ENCODE peak calls at places on chromosomes 12 and 14, in nine cellular contexts. One of them, this sample, is unnamed.
A peak's percentile ranks its signal among the peaks of the same experiment; 100 is the strongest.

GRCh38 chr12:32811686-32812392 is 56.1 kb upstream of the YARS2 start:
- DNase-seq in neural progenitor cell: no peak
- DNase-seq in IMR-90: no peak
- DNase-seq in fibroblast of lung: no peak
- DNase-seq in SK-N-SH: no peak
- DNase-seq in MM.1S: no peak
- DNase-seq in neuronal stem cell: no peak
- DNase-seq in colonic mucosa: no peak
- DNase-seq in mesenchymal stem cell: peak; percentile 16
- DNase-seq in this sample: no peak

GRCh38 chr14:22572562-22573058 is 16.4 kb downstream of the DAD1 start:
- DNase-seq in neural progenitor cell: no peak
- DNase-seq in IMR-90: peak; percentile 54
- DNase-seq in fibroblast of lung: peak; percentile 66
- DNase-seq in SK-N-SH: no peak
- DNase-seq in MM.1S: no peak
- DNase-seq in neuronal stem cell: no peak
- DNase-seq in colonic mucosa: no peak
- DNase-seq in mesenchymal stem cell: peak; percentile 76
- DNase-seq in this sample: no peak

GRCh38 chr12:101004891-101005290 is 205.1 kb downstream of the SLC5A8 start:
- DNase-seq in neural progenitor cell: no peak
- DNase-seq in IMR-90: peak; percentile 16
- DNase-seq in fibroblast of lung: no peak
- DNase-seq in SK-N-SH: no peak
- DNase-seq in MM.1S: no peak
- DNase-seq in neuronal stem cell: no peak
- DNase-seq in colonic mucosa: no peak
- DNase-seq in mesenchymal stem cell: no peak
- DNase-seq in this sample: no peak

GRCh38 chr12:132685400-132685799 is 1.7 kb downstream of the POLE start:
- DNase-seq in neural progenitor cell: no peak
- DNase-seq in IMR-90: no peak
- DNase-seq in fibroblast of lung: no peak
- DNase-seq in SK-N-SH: no peak
- DNase-seq in MM.1S: no peak
- DNase-seq in neuronal stem cell: no peak
- DNase-seq in colonic mucosa: no peak
- DNase-seq in mesenchymal stem cell: no peak
- DNase-seq in this sample: no peak

GRCh38 chr14:29446971-29447370 is 480.7 kb downstream of the PRKD1 start:
- DNase-seq in neural progenitor cell: peak; percentile 33
- DNase-seq in IMR-90: no peak
- DNase-seq in fibroblast of lung: no peak
- DNase-seq in SK-N-SH: no peak
- DNase-seq in MM.1S: no peak
- DNase-seq in neuronal stem cell: no peak
- DNase-seq in colonic mucosa: no peak
- DNase-seq in mesenchymal stem cell: no peak
- DNase-seq in this sample: no peak

GRCh38 chr12:47767197-47767724 is 5.8 kb upstream of the SLC48A1 start:
- DNase-seq in neural progenitor cell: peak; percentile 48
- DNase-seq in IMR-90: peak; percentile 19
- DNase-seq in fibroblast of lung: peak; percentile 60
- DNase-seq in SK-N-SH: no peak
- DNase-seq in MM.1S: peak; percentile 82
- DNase-seq in neuronal stem cell: no peak
- DNase-seq in colonic mucosa: peak; percentile 77
- DNase-seq in mesenchymal stem cell: no peak
- DNase-seq in this sample: no peak

GRCh38 chr12:19220861-19221466 is 91.4 kb downstream of the PLEKHA5 start:
- DNase-seq in neural progenitor cell: no peak
- DNase-seq in IMR-90: peak; percentile 89
- DNase-seq in fibroblast of lung: peak; percentile 70
- DNase-seq in SK-N-SH: no peak
- DNase-seq in MM.1S: no peak
- DNase-seq in neuronal stem cell: no peak
- DNase-seq in colonic mucosa: no peak
- DNase-seq in mesenchymal stem cell: no peak
- DNase-seq in this sample: peak; percentile 89

GRCh38 chr12:2027379-2027778 is 23.1 kb upstream of the DCP1B start:
- DNase-seq in neural progenitor cell: no peak
- DNase-seq in IMR-90: peak; percentile 73
- DNase-seq in fibroblast of lung: no peak
- DNase-seq in SK-N-SH: no peak
- DNase-seq in MM.1S: no peak
- DNase-seq in neuronal stem cell: no peak
- DNase-seq in colonic mucosa: no peak
- DNase-seq in mesenchymal stem cell: no peak
- DNase-seq in this sample: no peak

GRCh38 chr14:99035712-99036593 is 236.0 kb downstream of the BCL11B start:
- DNase-seq in neural progenitor cell: peak; percentile 86
- DNase-seq in IMR-90: peak; percentile 43
- DNase-seq in fibroblast of lung: peak; percentile 85
- DNase-seq in SK-N-SH: peak; percentile 45
- DNase-seq in MM.1S: no peak
- DNase-seq in neuronal stem cell: peak; percentile 51
- DNase-seq in colonic mucosa: peak; percentile 67
- DNase-seq in mesenchymal stem cell: peak; percentile 15
- DNase-seq in this sample: peak; percentile 96

GRCh38 chr12:45244561-45245348 is 28.9 kb downstream of the ANO6 start:
- DNase-seq in neural progenitor cell: no peak
- DNase-seq in IMR-90: peak; percentile 66
- DNase-seq in fibroblast of lung: peak; percentile 84
- DNase-seq in SK-N-SH: no peak
- DNase-seq in MM.1S: peak; percentile 87
- DNase-seq in neuronal stem cell: no peak
- DNase-seq in colonic mucosa: no peak
- DNase-seq in mesenchymal stem cell: peak; percentile 86
- DNase-seq in this sample: no peak

GRCh38 chr12:79858518-79858917 is 76.4 kb downstream of the PPP1R12A start:
- DNase-seq in neural progenitor cell: no peak
- DNase-seq in IMR-90: peak; percentile 19
- DNase-seq in fibroblast of lung: no peak
- DNase-seq in SK-N-SH: no peak
- DNase-seq in MM.1S: no peak
- DNase-seq in neuronal stem cell: no peak
- DNase-seq in colonic mucosa: no peak
- DNase-seq in mesenchymal stem cell: no peak
- DNase-seq in this sample: no peak

GRCh38 chr12:102847131-102847530 is 69.9 kb downstream of the PAH start:
- DNase-seq in neural progenitor cell: no peak
- DNase-seq in IMR-90: no peak
- DNase-seq in fibroblast of lung: no peak
- DNase-seq in SK-N-SH: no peak
- DNase-seq in MM.1S: no peak
- DNase-seq in neuronal stem cell: no peak
- DNase-seq in colonic mucosa: no peak
- DNase-seq in mesenchymal stem cell: no peak
- DNase-seq in this sample: no peak

GRCh38 chr12:10497602-10498001 is 8.1 kb upstream of the EIF2S3B start:
- DNase-seq in neural progenitor cell: no peak
- DNase-seq in IMR-90: no peak
- DNase-seq in fibroblast of lung: peak; percentile 3
- DNase-seq in SK-N-SH: no peak
- DNase-seq in MM.1S: no peak
- DNase-seq in neuronal stem cell: no peak
- DNase-seq in colonic mucosa: no peak
- DNase-seq in mesenchymal stem cell: no peak
- DNase-seq in this sample: no peak

GRCh38 chr14:58133739-58134138 is 18.3 kb downstream of the ARMH4 start:
- DNase-seq in neural progenitor cell: no peak
- DNase-seq in IMR-90: peak; percentile 85
- DNase-seq in fibroblast of lung: peak; percentile 9
- DNase-seq in SK-N-SH: no peak
- DNase-seq in MM.1S: no peak
- DNase-seq in neuronal stem cell: no peak
- DNase-seq in colonic mucosa: no peak
- DNase-seq in mesenchymal stem cell: peak; percentile 6
- DNase-seq in this sample: peak; percentile 67

GRCh38 chr12:39309516-39309915 is 133.4 kb downstream of the KIF21A start:
- DNase-seq in neural progenitor cell: no peak
- DNase-seq in IMR-90: no peak
- DNase-seq in fibroblast of lung: no peak
- DNase-seq in SK-N-SH: no peak
- DNase-seq in MM.1S: no peak
- DNase-seq in neuronal stem cell: no peak
- DNase-seq in colonic mucosa: no peak
- DNase-seq in mesenchymal stem cell: no peak
- DNase-seq in this sample: no peak

GRCh38 chr12:52035926-52036325 is 15.3 kb upstream of the NR4A1 start:
- DNase-seq in neural progenitor cell: no peak
- DNase-seq in IMR-90: no peak
- DNase-seq in fibroblast of lung: no peak
- DNase-seq in SK-N-SH: no peak
- DNase-seq in MM.1S: no peak
- DNase-seq in neuronal stem cell: no peak
- DNase-seq in colonic mucosa: peak; percentile 26
- DNase-seq in mesenchymal stem cell: no peak
- DNase-seq in this sample: no peak

GRCh38 chr12:52033506-52034258 is 17.6 kb upstream of the NR4A1 start:
- DNase-seq in neural progenitor cell: no peak
- DNase-seq in IMR-90: no peak
- DNase-seq in fibroblast of lung: no peak
- DNase-seq in SK-N-SH: no peak
- DNase-seq in MM.1S: no peak
- DNase-seq in neuronal stem cell: no peak
- DNase-seq in colonic mucosa: peak; percentile 32
- DNase-seq in mesenchymal stem cell: no peak
- DNase-seq in this sample: no peak

GRCh38 chr12:52029686-52030085 is 21.6 kb upstream of the NR4A1 start:
- DNase-seq in neural progenitor cell: peak; percentile 95
- DNase-seq in IMR-90: peak; percentile 52
- DNase-seq in fibroblast of lung: no peak
- DNase-seq in SK-N-SH: peak; percentile 68
- DNase-seq in MM.1S: no peak
- DNase-seq in neuronal stem cell: peak; percentile 83
- DNase-seq in colonic mucosa: no peak
- DNase-seq in mesenchymal stem cell: peak; percentile 85
- DNase-seq in this sample: peak; percentile 17

GRCh38 chr12:52032431-52032796 is 18.8 kb upstream of the NR4A1 start:
- DNase-seq in neural progenitor cell: no peak
- DNase-seq in IMR-90: peak; percentile 80
- DNase-seq in fibroblast of lung: peak; percentile 89
- DNase-seq in SK-N-SH: no peak
- DNase-seq in MM.1S: no peak
- DNase-seq in neuronal stem cell: no peak
- DNase-seq in colonic mucosa: peak; percentile 75
- DNase-seq in mesenchymal stem cell: peak; percentile 83
- DNase-seq in this sample: peak; percentile 43

GRCh38 chr12:52032797-52033505 is 18.3 kb upstream of the NR4A1 start:
- DNase-seq in neural progenitor cell: peak; percentile 98
- DNase-seq in IMR-90: peak; percentile 98
- DNase-seq in fibroblast of lung: peak; percentile 97
- DNase-seq in SK-N-SH: peak; percentile 96
- DNase-seq in MM.1S: peak; percentile 92
- DNase-seq in neuronal stem cell: peak; percentile 92
- DNase-seq in colonic mucosa: peak; percentile 97
- DNase-seq in mesenchymal stem cell: peak; percentile 99
- DNase-seq in this sample: peak; percentile 93
- H3K9ac ChIP-seq in neural progenitor cell: no peak overlapping the region
- H3K9ac ChIP-seq in IMR-90: peak overlapping the region; percentile 65
- H3K9ac ChIP-seq in fibroblast of lung: peak overlapping the region; percentile 66
- H3K9ac ChIP-seq in SK-N-SH: peak overlapping the region; percentile 45
- H3K9ac ChIP-seq in MM.1S: peak overlapping the region; percentile 69
- H3K9ac ChIP-seq in neuronal stem cell: no peak overlapping the region
- H3K9ac ChIP-seq in colonic mucosa: peak overlapping the region; percentile 73
- H3K9ac ChIP-seq in mesenchymal stem cell: peak overlapping the region; percentile 95
- H3K9ac ChIP-seq in this sample: peak overlapping the region; percentile 65

DNA sequence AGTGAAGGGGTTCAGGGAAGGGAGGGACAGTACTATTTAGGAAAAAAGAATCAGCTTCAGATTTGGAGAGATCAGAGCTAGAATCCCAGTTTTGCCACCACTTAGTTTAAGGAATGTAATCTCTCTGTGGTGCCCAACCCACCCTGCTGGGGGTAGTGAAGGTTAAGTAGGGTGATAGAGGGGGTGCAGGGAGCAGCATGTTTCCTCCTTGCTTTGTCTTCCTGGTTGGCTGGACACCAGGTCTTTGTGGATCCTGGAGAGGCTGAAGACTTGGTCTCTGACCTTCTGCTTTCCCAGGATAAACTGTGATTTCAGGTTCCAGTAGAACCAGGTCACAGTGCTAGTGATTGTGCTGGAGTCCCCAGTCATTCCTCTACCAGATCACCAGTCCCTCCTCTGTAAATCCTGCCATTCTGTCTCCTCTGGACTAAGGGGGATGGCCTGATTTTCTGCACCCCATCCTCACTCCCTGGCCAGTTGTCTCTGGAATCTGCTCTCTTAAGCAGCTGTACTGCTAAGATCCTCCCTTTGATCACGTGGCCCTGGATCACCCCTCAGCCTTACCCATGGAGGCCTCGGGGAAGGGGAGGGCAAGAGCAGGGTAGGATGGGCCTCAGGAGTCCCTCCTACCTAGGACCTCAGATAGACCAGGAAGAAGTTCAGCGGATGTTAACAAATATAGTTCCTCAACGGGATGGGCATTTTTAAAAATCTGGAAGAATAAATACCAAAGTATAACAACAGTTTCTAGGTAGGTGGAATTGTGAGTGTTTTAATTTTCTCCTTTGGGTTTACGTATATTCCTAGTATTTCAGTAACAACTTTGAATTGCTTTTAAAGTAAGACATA is 3.1 kb downstream of the MAP3K12 start:
- DNase-seq in neural progenitor cell: peak; percentile 83
- DNase-seq in IMR-90: peak; percentile 85
- DNase-seq in fibroblast of lung: peak; percentile 88
- DNase-seq in SK-N-SH: no peak
- DNase-seq in MM.1S: no peak
- DNase-seq in neuronal stem cell: peak; percentile 49
- DNase-seq in colonic mucosa: peak; percentile 75
- DNase-seq in mesenchymal stem cell: peak; percentile 90
- DNase-seq in this sample: no peak
- H3K9ac ChIP-seq in neural progenitor cell: no peak overlapping the region
- H3K9ac ChIP-seq in IMR-90: peak overlapping the region; percentile 65
- H3K9ac ChIP-seq in fibroblast of lung: no peak overlapping the region
- H3K9ac ChIP-seq in SK-N-SH: no peak overlapping the region
- H3K9ac ChIP-seq in MM.1S: no peak overlapping the region
- H3K9ac ChIP-seq in neuronal stem cell: no peak overlapping the region
- H3K9ac ChIP-seq in colonic mucosa: peak overlapping the region; percentile 58
- H3K9ac ChIP-seq in mesenchymal stem cell: peak overlapping the region; percentile 64
- H3K9ac ChIP-seq in this sample: no peak overlapping the region

GRCh38 chr14:88791252-88791621 is 1.5 kb downstream of the EML5 start:
- DNase-seq in neural progenitor cell: no peak
- DNase-seq in IMR-90: no peak
- DNase-seq in fibroblast of lung: no peak
- DNase-seq in SK-N-SH: no peak
- DNase-seq in MM.1S: no peak
- DNase-seq in neuronal stem cell: no peak
- DNase-seq in colonic mucosa: no peak
- DNase-seq in mesenchymal stem cell: no peak
- DNase-seq in this sample: no peak
- H3K9ac ChIP-seq in neural progenitor cell: no peak overlapping the region
- H3K9ac ChIP-seq in IMR-90: peak overlapping the region; percentile 16
- H3K9ac ChIP-seq in fibroblast of lung: no peak overlapping the region
- H3K9ac ChIP-seq in SK-N-SH: no peak overlapping the region
- H3K9ac ChIP-seq in MM.1S: peak overlapping the region; percentile 66
- H3K9ac ChIP-seq in neuronal stem cell: no peak overlapping the region
- H3K9ac ChIP-seq in colonic mucosa: no peak overlapping the region
- H3K9ac ChIP-seq in mesenchymal stem cell: no peak overlapping the region
- H3K9ac ChIP-seq in this sample: no peak overlapping the region

GRCh38 chr12:627285-627684 is 36.0 kb downstream of the NINJ2 start:
- DNase-seq in neural progenitor cell: no peak
- DNase-seq in IMR-90: no peak
- DNase-seq in fibroblast of lung: no peak
- DNase-seq in SK-N-SH: no peak
- DNase-seq in MM.1S: no peak
- DNase-seq in neuronal stem cell: no peak
- DNase-seq in colonic mucosa: no peak
- DNase-seq in mesenchymal stem cell: no peak
- DNase-seq in this sample: no peak
- H3K9ac ChIP-seq in neural progenitor cell: no peak overlapping the region
- H3K9ac ChIP-seq in IMR-90: no peak overlapping the region
- H3K9ac ChIP-seq in fibroblast of lung: no peak overlapping the region
- H3K9ac ChIP-seq in SK-N-SH: no peak overlapping the region
- H3K9ac ChIP-seq in MM.1S: no peak overlapping the region
- H3K9ac ChIP-seq in neuronal stem cell: no peak overlapping the region
- H3K9ac ChIP-seq in colonic mucosa: no peak overlapping the region
- H3K9ac ChIP-seq in mesenchymal stem cell: no peak overlapping the region
- H3K9ac ChIP-seq in this sample: no peak overlapping the region